ENCODE peak calls at places on chromosome 15, in five cellular contexts. U is H1, H is H9, E is mesenchymal stem cell, J is neuronal stem cell. Z is an unnamed sample.
A peak's percentile ranks its signal among the peaks of the same experiment; 100 is the strongest.

GRCh38 chr15:74337607-74338211 is 29.7 kb downstream of the CYP11A1 start:
- DNase-seq in J (no peak), E (no peak), U (no peak), H (no peak), Z (no peak)

GRCh38 chr15:59255647-59256380 is 49.2 kb downstream of the LDHAL6B start:
- DNase-seq in J (no peak), U (no peak), H (no peak), E (no peak), Z (peak; percentile 86)

GRCh38 chr15:67146875-67147381 is 81.5 kb downstream of the SMAD3 start:
- DNase-seq in E (peak; percentile 99), U (no peak), J (no peak), H (no peak), Z (peak; percentile 41)

GRCh38 chr15:67831363-67831762 is 6.1 kb downstream of the SKOR1 start:
- DNase-seq in U (no peak), E (no peak), J (no peak), H (no peak), Z (no peak)

GRCh38 chr15:73982251-73982962 is 9.7 kb downstream of the STOML1 start:
- DNase-seq in U (no peak), J (no peak), E (peak; percentile 95), H (no peak), Z (no peak)

GRCh38 chr15:88982304-88982945 is 69.2 kb upstream of the MFGE8 start:
- DNase-seq in E (peak; percentile 81), U (no peak), H (no peak), J (no peak), Z (no peak)

GRCh38 chr15:41205315-41205714 is 25.2 kb downstream of the EXD1 start:
- DNase-seq in E (no peak), H (no peak), J (no peak), U (no peak), Z (no peak)

GRCh38 chr15:64182859-64183258 is 20.0 kb upstream of the PPIB start:
- DNase-seq in E (no peak), H (no peak), U (no peak), J (no peak), Z (no peak)

GRCh38 chr15:40238927-40239591 is at the start of gene PAK6:
- DNase-seq in J (peak; percentile 31), H (peak; percentile 88), E (peak; percentile 53), U (peak; percentile 60), Z (peak; percentile 90)

GRCh38 chr15:75753145-75753544 is 40.5 kb upstream of the CSPG4 start:
- DNase-seq in J (no peak), U (no peak), E (no peak), H (no peak), Z (no peak)

GRCh38 chr15:74799843-74800558 is 12.6 kb upstream of the LMAN1L start:
- DNase-seq in H (peak; percentile 86), J (no peak), E (peak; percentile 66), U (peak; percentile 34), Z (peak; percentile 71)

GRCh38 chr15:73056460-73056859 is 4.2 kb downstream of the NEO1 start:
- DNase-seq in J (no peak), E (no peak), H (no peak), U (no peak), Z (no peak)

GRCh38 chr15:31079519-31079918 is 22.0 kb downstream of the TRPM1 start:
- DNase-seq in U (peak; percentile 73), J (no peak), E (peak; percentile 66), H (peak; percentile 85), Z (peak; percentile 96)

GRCh38 chr15:27784107-27784506 is 315.0 kb downstream of the OCA2 start:
- DNase-seq in E (no peak), J (no peak), H (no peak), U (no peak), Z (no peak)

GRCh38 chr15:80599359-80599758 is 95.8 kb upstream of the ABHD17C start:
- DNase-seq in H (no peak), E (peak; percentile 79), U (no peak), J (no peak), Z (peak; percentile 47)

GRCh38 chr15:85646538-85647091 is 148.1 kb downstream of the KLHL25 start:
- DNase-seq in H (no peak), E (peak; percentile 91), U (no peak), J (no peak), Z (peak; percentile 3)

GRCh38 chr15:86278586-86278985 is 198.9 kb downstream of the AGBL1 start:
- DNase-seq in E (no peak), H (no peak), J (no peak), U (no peak), Z (no peak)

GRCh38 chr15:71697999-71698398 is 112.4 kb upstream of the NR2E3 start:
- DNase-seq in H (no peak), E (no peak), U (no peak), J (no peak), Z (no peak)

GRCh38 chr15:48616216-48616615 is 29.3 kb downstream of the FBN1 start:
- DNase-seq in U (no peak), J (no peak), E (no peak), H (no peak), Z (peak; percentile 70)

GRCh38 chr15:51907136-51907862 is 64.3 kb downstream of the LEO1 start:
- DNase-seq in E (peak; percentile 31), J (no peak), U (no peak), H (no peak), Z (peak; percentile 91)

GRCh38 chr15:52858388-52859176 is 68.4 kb upstream of the ONECUT1 start:
- DNase-seq in U (no peak), J (no peak), H (peak; percentile 45), E (no peak), Z (no peak)

GRCh38 chr15:101440846-101441590 is 48.5 kb downstream of the PCSK6 start:
- DNase-seq in E (no peak), U (no peak), J (no peak), H (no peak), Z (no peak)

GRCh38 chr15:92879949-92880725 is 20.0 kb upstream of the CHD2 start:
- DNase-seq in E (no peak), U (no peak), H (no peak), J (no peak), Z (no peak)

GRCh38 chr15:47766406-47766805 is 49.1 kb downstream of the SEMA6D start:
- DNase-seq in J (no peak), E (no peak), H (no peak), U (no peak), Z (no peak)

GRCh38 chr15:48965972-48966371 is 2.3 kb upstream of the SHC4 start:
- DNase-seq in H (no peak), J (no peak), U (no peak), E (peak; percentile 71), Z (peak; percentile 70)

GRCh38 chr15:74893627-74894026 is 3.8 kb downstream of the MPI start:
- DNase-seq in E (no peak), J (no peak), U (no peak), H (no peak), Z (no peak)

GRCh38 chr15:81483496-81483895 is 109.5 kb upstream of the TMC3 start:
- DNase-seq in H (no peak), E (no peak), U (no peak), J (no peak), Z (no peak)

GRCh38 chr15:63198752-63199250 is 9.4 kb downstream of the RAB8B start:
- DNase-seq in U (no peak), E (peak; percentile 66), H (no peak), J (no peak), Z (no peak)

GRCh38 chr15:92527197-92527596 is 128.4 kb downstream of the FAM174B start:
- DNase-seq in J (no peak), U (no peak), E (no peak), H (no peak), Z (no peak)

GRCh38 chr15:96337991-96338771 is 7.7 kb downstream of the NR2F2 start:
- DNase-seq in H (no peak), J (no peak), U (no peak), E (peak; percentile 16), Z (no peak)

GRCh38 chr15:34650177-34650576 is 66.7 kb upstream of the GOLGA8B start:
- DNase-seq in U (no peak), H (no peak), J (no peak), E (peak; percentile 32), Z (no peak)

GRCh38 chr15:31390777-31391486 is 64.3 kb downstream of the KLF13 start:
- DNase-seq in H (no peak), U (no peak), J (no peak), E (no peak), Z (no peak)

GRCh38 chr15:58875343-58875742 is 58.1 kb downstream of the SLTM start:
- DNase-seq in H (no peak), J (no peak), U (no peak), E (no peak), Z (peak; percentile 94)

DNA sequence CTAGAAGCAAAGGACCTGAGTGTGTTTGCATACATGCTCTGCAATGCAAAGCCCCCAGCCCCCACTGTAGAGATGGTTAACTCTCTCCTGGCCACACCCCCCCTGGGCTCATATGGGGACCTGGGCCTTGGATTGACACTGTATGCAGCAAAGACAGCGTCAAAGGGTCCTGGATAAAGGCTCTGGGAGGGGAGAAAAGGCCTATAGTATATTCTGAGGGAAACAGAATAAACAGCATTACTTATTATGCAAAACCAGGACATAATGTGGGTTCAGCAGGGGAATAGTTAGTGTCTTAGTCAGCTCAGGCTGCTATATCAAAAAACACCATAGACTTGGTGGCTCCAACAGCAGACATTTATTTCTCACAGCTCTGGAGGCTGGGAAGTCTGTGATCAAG is 158.7 kb downstream of the APBA2 start:
- DNase-seq in E (peak; percentile 31), J (no peak), H (no peak), U (no peak), Z (no peak)
- H2BK5ac ChIP-seq in E (no peak overlapping the region), J (no peak overlapping the region), H (no peak overlapping the region), U (no peak overlapping the region), Z (no peak overlapping the region)

GRCh38 chr15:36251450-36251849 is 328.0 kb upstream of the CDIN1 start:
- DNase-seq in E (no peak), U (no peak), J (no peak), H (no peak), Z (no peak)
- H2BK12ac ChIP-seq in E (no peak overlapping the region), U (no peak overlapping the region), J (no peak overlapping the region), H (no peak overlapping the region), Z (no peak overlapping the region)

GRCh38 chr15:91456921-91457320 is 356.9 kb downstream of the SV2B start:
- DNase-seq in H (no peak), E (no peak), U (no peak), J (no peak), Z (no peak)

DNA sequence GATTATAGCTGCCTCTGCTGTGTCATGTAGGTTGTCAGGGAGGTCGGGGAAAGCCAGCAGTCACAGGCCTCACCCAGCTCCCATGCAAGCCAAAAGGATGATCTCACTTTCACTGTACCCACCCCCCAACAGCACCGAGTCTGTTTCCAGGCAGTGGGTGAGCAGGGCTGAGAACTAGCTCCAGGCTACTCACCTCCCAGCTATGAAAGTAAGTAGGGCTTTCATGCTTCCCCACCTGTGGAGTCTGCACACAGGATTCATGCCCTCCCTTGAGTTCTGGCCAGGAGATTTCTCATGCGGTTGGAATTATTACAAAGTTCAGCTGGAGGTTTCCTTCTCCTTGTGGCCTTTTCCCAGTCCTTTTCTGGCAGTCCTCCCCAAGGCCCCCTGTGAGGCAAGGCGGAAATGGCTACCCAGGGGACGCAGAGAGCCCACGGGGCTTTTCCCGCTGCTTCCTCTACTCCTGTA is 356.2 kb downstream of the SV2B start:
- DNase-seq in J (no peak), H (no peak), E (no peak), U (no peak), Z (peak; percentile 49)
- H2BK5ac ChIP-seq in J (no peak overlapping the region), H (no peak overlapping the region), E (no peak overlapping the region), U (no peak overlapping the region), Z (peak overlapping the region; percentile 79)

DNA sequence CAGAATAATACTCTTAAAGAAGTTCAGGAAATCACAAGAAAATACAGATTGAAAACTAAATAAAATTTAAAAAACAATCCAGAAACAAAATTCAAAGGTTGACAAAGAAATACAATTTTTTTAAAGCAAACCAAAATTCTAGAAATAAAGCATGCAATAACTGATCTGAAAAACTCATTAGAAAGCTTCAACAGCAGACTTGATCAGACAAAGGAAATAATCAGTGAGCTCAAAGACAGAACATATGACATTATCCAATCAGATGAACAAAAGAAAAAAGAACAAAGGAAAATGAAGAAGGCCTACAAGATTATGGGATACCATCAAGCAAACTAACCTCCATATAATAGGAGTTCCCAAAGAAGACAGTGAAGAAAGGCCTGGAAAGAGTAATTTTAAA is 336.8 kb downstream of the RSL24D1 start:
- DNase-seq in E (no peak), J (no peak), U (no peak), H (no peak), Z (no peak)
- H2BK12ac ChIP-seq in E (no peak overlapping the region), J (no peak overlapping the region), U (no peak overlapping the region), H (no peak overlapping the region), Z (no peak overlapping the region)